ENCODE peak calls at places on chromosomes 13 and 19, in nine cellular contexts. One of them, this sample, is unnamed.

GRCh38 chr13:65597839-65598818 is 1632.0 kb downstream of the PCDH9 start:
- DNase-seq in cardiac muscle cell: no peak
- DNase-seq in pancreas: no peak
- DNase-seq in bronchial epithelial cell: peak
- DNase-seq in A549: peak
- DNase-seq in HCT116: no peak
- DNase-seq in HFFc6: peak
- DNase-seq in K562: no peak
- DNase-seq in OCI-LY7: no peak
- DNase-seq in this sample: no peak

GRCh38 chr19:39514840-39515550 is at the start of gene SELENOV:
- DNase-seq in cardiac muscle cell: peak
- DNase-seq in pancreas: no peak
- DNase-seq in bronchial epithelial cell: no peak
- DNase-seq in A549: no peak
- DNase-seq in HCT116: no peak
- DNase-seq in HFFc6: no peak
- DNase-seq in K562: peak
- DNase-seq in OCI-LY7: no peak
- DNase-seq in this sample: peak

GRCh38 chr13:31765441-31765840 is 26.1 kb downstream of the RXFP2 start:
- DNase-seq in cardiac muscle cell: no peak
- DNase-seq in pancreas: no peak
- DNase-seq in bronchial epithelial cell: no peak
- DNase-seq in A549: no peak
- DNase-seq in HCT116: no peak
- DNase-seq in HFFc6: peak
- DNase-seq in K562: no peak
- DNase-seq in OCI-LY7: no peak
- DNase-seq in this sample: no peak

GRCh38 chr13:48486362-48486761 is 46.5 kb downstream of the RCBTB2 start:
- DNase-seq in cardiac muscle cell: no peak
- DNase-seq in pancreas: no peak
- DNase-seq in bronchial epithelial cell: no peak
- DNase-seq in A549: no peak
- DNase-seq in HCT116: no peak
- DNase-seq in HFFc6: no peak
- DNase-seq in K562: no peak
- DNase-seq in OCI-LY7: no peak
- DNase-seq in this sample: no peak

GRCh38 chr19:38617283-38617763 is 430 bp downstream of the MAP4K1 start:
- DNase-seq in cardiac muscle cell: no peak
- DNase-seq in pancreas: no peak
- DNase-seq in bronchial epithelial cell: no peak
- DNase-seq in A549: no peak
- DNase-seq in HCT116: no peak
- DNase-seq in HFFc6: no peak
- DNase-seq in K562: no peak
- DNase-seq in OCI-LY7: peak
- DNase-seq in this sample: no peak

GRCh38 chr13:64697226-64697625 is 2532.9 kb downstream of the PCDH9 start:
- DNase-seq in cardiac muscle cell: no peak
- DNase-seq in pancreas: no peak
- DNase-seq in bronchial epithelial cell: no peak
- DNase-seq in A549: no peak
- DNase-seq in HCT116: no peak
- DNase-seq in HFFc6: no peak
- DNase-seq in K562: no peak
- DNase-seq in OCI-LY7: no peak
- DNase-seq in this sample: no peak

GRCh38 chr19:27972291-27973040 is 1240.5 kb downstream of the UQCRFS1 start:
- DNase-seq in cardiac muscle cell: no peak
- DNase-seq in pancreas: no peak
- DNase-seq in bronchial epithelial cell: peak
- DNase-seq in A549: no peak
- DNase-seq in HCT116: no peak
- DNase-seq in HFFc6: peak
- DNase-seq in K562: no peak
- DNase-seq in OCI-LY7: no peak
- DNase-seq in this sample: no peak

GRCh38 chr19:45848922-45849321 is 14.0 kb downstream of the SYMPK start:
- DNase-seq in cardiac muscle cell: no peak
- DNase-seq in pancreas: no peak
- DNase-seq in bronchial epithelial cell: no peak
- DNase-seq in A549: peak
- DNase-seq in HCT116: no peak
- DNase-seq in HFFc6: no peak
- DNase-seq in K562: peak
- DNase-seq in OCI-LY7: peak
- DNase-seq in this sample: no peak

DNA sequence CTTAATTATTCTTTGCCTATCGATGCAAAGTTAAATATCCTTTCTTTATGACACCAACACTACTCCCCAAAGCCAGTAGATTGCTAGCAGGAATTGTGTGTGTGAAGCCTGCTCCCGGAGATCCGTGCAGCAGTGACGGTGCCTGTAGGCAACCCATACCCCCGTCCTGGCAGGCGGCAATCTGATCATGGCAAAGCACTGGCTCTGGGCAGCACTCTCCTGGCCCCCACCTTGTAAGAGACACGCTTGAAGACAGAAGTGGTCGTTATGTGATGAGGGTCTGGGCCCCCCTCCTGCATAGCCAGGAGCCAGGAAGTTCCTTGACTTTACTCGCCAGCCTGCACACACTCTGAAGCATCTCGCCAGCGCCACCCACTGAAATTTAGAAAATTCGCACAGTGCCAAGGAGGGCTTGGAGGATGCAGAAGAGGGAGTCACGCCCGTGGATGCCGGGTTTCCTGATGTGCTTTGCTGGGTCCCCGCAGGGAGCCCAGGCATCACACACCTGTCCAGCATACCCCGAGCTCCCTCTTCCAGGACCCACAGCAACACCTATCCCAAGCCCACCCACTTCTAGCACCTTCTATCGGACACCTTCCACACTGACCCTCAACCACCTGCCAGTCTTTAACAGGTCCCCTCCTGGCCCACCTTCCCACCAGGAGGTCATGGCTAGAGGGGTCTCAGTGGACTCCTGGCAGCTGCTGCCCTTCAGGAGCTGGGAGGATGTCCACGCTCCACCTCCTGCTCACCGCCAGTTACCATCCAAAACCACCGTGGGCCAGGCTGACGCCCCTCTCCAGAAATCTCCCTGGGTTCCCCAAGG is 54.5 kb downstream of the CEBPG start:
- DNase-seq in cardiac muscle cell: no peak
- DNase-seq in pancreas: peak
- DNase-seq in bronchial epithelial cell: no peak
- DNase-seq in A549: no peak
- DNase-seq in HCT116: no peak
- DNase-seq in HFFc6: no peak
- DNase-seq in K562: no peak
- DNase-seq in OCI-LY7: no peak
- DNase-seq in this sample: no peak
- TF ChIP-seq CTCF in cardiac muscle cell: no peak
- TF ChIP-seq CTCF in pancreas: no peak
- TF ChIP-seq CTCF in bronchial epithelial cell: no peak
- TF ChIP-seq CTCF in A549: no peak
- TF ChIP-seq CTCF in HCT116: no peak
- TF ChIP-seq CTCF in HFFc6: no peak
- TF ChIP-seq CTCF in K562: no peak
- TF ChIP-seq CTCF in OCI-LY7: no peak
- TF ChIP-seq CTCF in this sample: no peak

GRCh38 chr13:113176822-113177221 is 18.4 kb downstream of the PROZ start:
- DNase-seq in cardiac muscle cell: no peak
- DNase-seq in pancreas: no peak
- DNase-seq in bronchial epithelial cell: no peak
- DNase-seq in A549: no peak
- DNase-seq in HCT116: no peak
- DNase-seq in HFFc6: no peak
- DNase-seq in K562: no peak
- DNase-seq in OCI-LY7: no peak
- DNase-seq in this sample: no peak
- TF ChIP-seq CTCF in cardiac muscle cell: no peak
- TF ChIP-seq CTCF in pancreas: no peak
- TF ChIP-seq CTCF in bronchial epithelial cell: no peak
- TF ChIP-seq CTCF in A549: no peak
- TF ChIP-seq CTCF in HCT116: no peak
- TF ChIP-seq CTCF in HFFc6: no peak
- TF ChIP-seq CTCF in K562: no peak
- TF ChIP-seq CTCF in OCI-LY7: no peak
- TF ChIP-seq CTCF in this sample: no peak

GRCh38 chr19:56837892-56838679 is 2.4 kb downstream of the PEG3 start:
- DNase-seq in cardiac muscle cell: no peak
- DNase-seq in pancreas: peak
- DNase-seq in bronchial epithelial cell: no peak
- DNase-seq in A549: no peak
- DNase-seq in HCT116: no peak
- DNase-seq in HFFc6: no peak
- DNase-seq in K562: no peak
- DNase-seq in OCI-LY7: no peak
- DNase-seq in this sample: peak
- TF ChIP-seq CTCF in cardiac muscle cell: peak
- TF ChIP-seq CTCF in pancreas: peak
- TF ChIP-seq CTCF in bronchial epithelial cell: no peak
- TF ChIP-seq CTCF in A549: no peak
- TF ChIP-seq CTCF in HCT116: no peak
- TF ChIP-seq CTCF in HFFc6: no peak
- TF ChIP-seq CTCF in K562: no peak
- TF ChIP-seq CTCF in OCI-LY7: no peak
- TF ChIP-seq CTCF in this sample: no peak

DNA sequence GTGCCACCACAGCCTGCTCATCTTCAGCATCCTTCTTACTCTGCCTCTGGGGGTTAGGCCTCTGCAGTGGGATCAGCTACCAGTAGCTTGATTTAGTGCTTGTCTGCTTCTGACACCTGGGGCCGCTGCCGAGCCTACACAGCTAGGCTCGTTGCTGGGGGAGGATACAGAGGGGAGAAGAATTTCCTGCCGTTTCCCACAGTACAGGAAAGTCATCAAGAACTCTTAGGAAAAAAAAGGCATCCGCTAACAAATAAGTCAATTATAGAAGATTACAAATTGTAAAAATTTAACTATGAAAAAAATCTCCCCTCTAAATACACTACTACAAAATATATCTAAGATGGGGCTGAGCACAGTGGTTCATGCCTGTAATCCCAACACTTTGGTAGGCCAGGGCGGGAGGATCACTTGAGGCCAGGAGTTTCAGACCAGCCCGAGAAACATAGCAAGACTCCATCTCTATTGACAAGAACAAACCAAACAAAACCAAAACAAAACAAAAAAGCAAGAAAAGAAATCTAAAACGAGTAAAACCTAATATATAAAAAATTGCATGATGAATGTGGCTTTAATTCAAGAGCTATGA is 26.7 kb downstream of the LATS2 start:
- DNase-seq in cardiac muscle cell: peak
- DNase-seq in pancreas: no peak
- DNase-seq in bronchial epithelial cell: no peak
- DNase-seq in A549: no peak
- DNase-seq in HCT116: no peak
- DNase-seq in HFFc6: no peak
- DNase-seq in K562: no peak
- DNase-seq in OCI-LY7: no peak
- DNase-seq in this sample: peak
- TF ChIP-seq CTCF in cardiac muscle cell: peak
- TF ChIP-seq CTCF in pancreas: no peak
- TF ChIP-seq CTCF in bronchial epithelial cell: no peak
- TF ChIP-seq CTCF in A549: no peak
- TF ChIP-seq CTCF in HCT116: no peak
- TF ChIP-seq CTCF in HFFc6: no peak
- TF ChIP-seq CTCF in K562: peak
- TF ChIP-seq CTCF in OCI-LY7: no peak
- TF ChIP-seq CTCF in this sample: no peak

This sample was measured in GM13976.